ENCODE peak calls at places on chromosomes 3 and 15, in four cellular contexts. One of them, this sample, is unnamed.

GRCh38 chr15:89291934-89292438 is 42.6 kb downstream of the POLG start:
- DNase-seq in hippocampal formation: no peak
- DNase-seq in glutamatergic neuron: no peak
- DNase-seq in hypothalamus: no peak
- DNase-seq in this sample: no peak

GRCh38 chr3:119582178-119582577 is 2.9 kb downstream of the ADPRH start:
- DNase-seq in hippocampal formation: no peak
- DNase-seq in glutamatergic neuron: no peak
- DNase-seq in hypothalamus: no peak
- DNase-seq in this sample: no peak

GRCh38 chr3:157573780-157574378 is 70.7 kb upstream of the VEPH1 start:
- DNase-seq in hippocampal formation: no peak
- DNase-seq in glutamatergic neuron: no peak
- DNase-seq in hypothalamus: no peak
- DNase-seq in this sample: no peak

GRCh38 chr15:25182736-25183445 is 228.1 kb downstream of the SNRPN start:
- DNase-seq in hippocampal formation: no peak
- DNase-seq in glutamatergic neuron: peak; percentile 7
- DNase-seq in hypothalamus: no peak
- DNase-seq in this sample: peak; percentile 34

GRCh38 chr3:143070977-143071551 is 48.5 kb upstream of the CHST2 start:
- DNase-seq in hypothalamus: no peak
- DNase-seq in hippocampal formation: no peak
- DNase-seq in glutamatergic neuron: no peak
- DNase-seq in this sample: no peak

GRCh38 chr3:197367081-197367780 is 68.8 kb upstream of the DLG1 start:
- DNase-seq in hippocampal formation: no peak
- DNase-seq in glutamatergic neuron: no peak
- DNase-seq in hypothalamus: peak; percentile 15
- DNase-seq in this sample: peak; percentile 64

GRCh38 chr3:170869240-170869592 is 779 bp downstream of the RPL22L1 start:
- DNase-seq in hypothalamus: no peak
- DNase-seq in glutamatergic neuron: no peak
- DNase-seq in hippocampal formation: no peak
- DNase-seq in this sample: no peak

GRCh38 chr3:5036858-5037257 is 57.6 kb downstream of the BHLHE40 start:
- DNase-seq in hypothalamus: no peak
- DNase-seq in hippocampal formation: no peak
- DNase-seq in glutamatergic neuron: no peak
- DNase-seq in this sample: no peak

GRCh38 chr3:2283818-2284217 is 185.2 kb downstream of the CNTN4 start:
- DNase-seq in hippocampal formation: no peak
- DNase-seq in hypothalamus: no peak
- DNase-seq in glutamatergic neuron: no peak
- DNase-seq in this sample: no peak

GRCh38 chr15:71182522-71182921 is 67.3 kb downstream of the THSD4 start:
- DNase-seq in glutamatergic neuron: no peak
- DNase-seq in hypothalamus: no peak
- DNase-seq in hippocampal formation: no peak
- DNase-seq in this sample: no peak

This sample was measured in upper lobe of left lung.